ENCODE peak calls at places on chromosomes 6 and 20, in five cellular contexts. A is upper lobe of left lung, B is sigmoid colon, G is IMR-90, X is uterus. I is an unnamed sample.

GRCh38 chr6:127343753-127344659 is 597 bp upstream of the ECHDC1 start:
- DNase-seq in A (no peak), B (no peak), G (peak; percentile 79), X (no peak), I (no peak)

GRCh38 chr20:36463212-36464061 is 77.9 kb upstream of the MYL9 start:
- DNase-seq in A (no peak), B (no peak), G (no peak), X (no peak), I (no peak)

GRCh38 chr6:71139249-71139648 is 149.4 kb upstream of the OGFRL1 start:
- DNase-seq in A (no peak), B (no peak), G (peak; percentile 2), X (no peak), I (no peak)

GRCh38 chr20:37552415-37552814 is 24.7 kb upstream of the BLCAP start:
- DNase-seq in A (no peak), B (no peak), G (peak; percentile 13), X (no peak), I (no peak)

GRCh38 chr20:63846128-63846771 is 15.0 kb upstream of the ABHD16B start:
- DNase-seq in A (no peak), B (no peak), G (no peak), X (peak; percentile 78), I (peak; percentile 64)

GRCh38 chr20:50794846-50795634 is at the start of gene BCAS4:
- DNase-seq in A (peak; percentile 84), B (peak; percentile 83), G (peak; percentile 79), X (peak; percentile 79), I (peak; percentile 80)

GRCh38 chr6:27250955-27251671 is 3.6 kb downstream of the PRSS16 start:
- DNase-seq in A (peak; percentile 92), B (no peak), G (no peak), X (peak; percentile 30), I (no peak)

GRCh38 chr6:169529931-169530761 is 171.7 kb downstream of the WDR27 start:
- DNase-seq in A (peak; percentile 45), B (peak; percentile 89), G (peak; percentile 80), X (peak; percentile 71), I (peak; percentile 86)

GRCh38 chr20:59669451-59669850 is 65.1 kb downstream of the PHACTR3 start:
- DNase-seq in A (no peak), B (no peak), G (no peak), X (no peak), I (no peak)

GRCh38 chr20:25992146-25992545 is 295.5 kb upstream of the ZNF337 start:
- DNase-seq in A (no peak), B (no peak), G (no peak), X (no peak), I (no peak)

GRCh38 chr6:166862287-166862977 is 93.9 kb downstream of the RNASET2 start:
- DNase-seq in A (no peak), B (no peak), G (no peak), X (no peak), I (peak; percentile 43)

GRCh38 chr6:134936927-134937326 is 13.0 kb downstream of the ALDH8A1 start:
- DNase-seq in A (no peak), B (no peak), G (peak; percentile 82), X (no peak), I (no peak)

GRCh38 chr6:27605401-27606342 is 132.8 kb upstream of the ZNF184 start:
- DNase-seq in A (no peak), B (no peak), G (peak; percentile 59), X (no peak), I (no peak)

GRCh38 chr20:38321959-38322598 is 18.1 kb downstream of the BPI start:
- DNase-seq in A (peak; percentile 26), B (peak; percentile 72), G (peak; percentile 73), X (peak; percentile 60), I (no peak)

GRCh38 chr6:20117474-20117873 is 94.8 kb downstream of the MBOAT1 start:
- DNase-seq in A (no peak), B (no peak), G (peak; percentile 19), X (no peak), I (no peak)

GRCh38 chr6:51959744-51960383 is 127.5 kb downstream of the PKHD1 start:
- DNase-seq in A (peak; percentile 60), B (peak; percentile 70), G (peak; percentile 59), X (peak; percentile 18), I (peak; percentile 67)

GRCh38 chr6:112016335-112016734 is 37.6 kb upstream of the CCN6 start:
- DNase-seq in A (no peak), B (no peak), G (peak; percentile 40), X (peak; percentile 47), I (no peak)

GRCh38 chr6:56667336-56667735 is 24.6 kb upstream of the DST start:
- DNase-seq in A (no peak), B (no peak), G (no peak), X (no peak), I (no peak)

GRCh38 chr20:8627386-8628030 is 441.4 kb upstream of the PLCB4 start:
- DNase-seq in A (no peak), B (no peak), G (peak; percentile 36), X (no peak), I (no peak)
- H3K27ac ChIP-seq in A (no peak overlapping the region), B (peak overlapping the region; percentile 51), G (no peak overlapping the region), X (peak overlapping the region; percentile 43), I (no peak overlapping the region)

GRCh38 chr6:33869121-33869520 is 65.3 kb upstream of the MLN start:
- DNase-seq in A (no peak), B (no peak), G (no peak), X (no peak), I (no peak)
- H3K36me3 ChIP-seq in A (no peaks in the 10 kb centered on the region), B (no peaks in the 10 kb centered on the region), G (no peaks in the 10 kb centered on the region), X (no peaks in the 10 kb centered on the region), I (no peaks in the 10 kb centered on the region)

GRCh38 chr6:16761469-16762264 is 407 bp upstream of the ATXN1 start:
- DNase-seq in A (peak; percentile 93), B (peak; percentile 95), G (peak; percentile 91), X (peak; percentile 87), I (peak; percentile 94)

GRCh38 chr6:16764188-16764950 is 3.1 kb upstream of the ATXN1 start:
- DNase-seq in A (no peak), B (no peak), G (peak; percentile 76), X (no peak), I (no peak)

GRCh38 chr6:16760536-16761468 is at the start of gene ATXN1:
- DNase-seq in A (peak; percentile 63), B (peak; percentile 85), G (peak; percentile 65), X (peak; percentile 63), I (peak; percentile 65)

GRCh38 chr6:16762265-16762546 is 946 bp upstream of the ATXN1 start:
- DNase-seq in A (no peak), B (no peak), G (no peak), X (no peak), I (no peak)

GRCh38 chr6:16762547-16763477 is 1.6 kb upstream of the ATXN1 start:
- DNase-seq in A (peak; percentile 80), B (peak; percentile 75), G (peak; percentile 97), X (peak; percentile 50), I (peak; percentile 77)
- TF ChIP-seq POLR2A in A (no peak), B (no peak), G (peak; percentile 27), X (no peak), I (no peak)

GRCh38 chr20:49185071-49185757 is 2.9 kb downstream of the STAU1 start:
- DNase-seq in A (no peak), B (no peak), G (no peak), X (no peak), I (no peak)

GRCh38 chr20:49188101-49188784 is at the start of gene STAU1:
- DNase-seq in A (peak; percentile 98), B (peak; percentile 98), G (peak; percentile 93), X (peak; percentile 95), I (peak; percentile 98)

GRCh38 chr20:49184691-49185070 is 3.5 kb downstream of the STAU1 start:
- DNase-seq in A (no peak), B (no peak), G (no peak), X (no peak), I (no peak)

GRCh38 chr20:49186535-49187329 is 1.4 kb downstream of the STAU1 start:
- DNase-seq in A (peak; percentile 76), B (peak; percentile 85), G (peak; percentile 62), X (peak; percentile 31), I (peak; percentile 59)

GRCh38 chr20:49187330-49188100 is 619 bp downstream of the STAU1 start:
- DNase-seq in A (peak; percentile 28), B (peak; percentile 70), G (no peak), X (peak; percentile 40), I (peak; percentile 64)
- H3K27ac ChIP-seq in A (peak overlapping the region; percentile 96), B (peak overlapping the region; percentile 95), G (peak overlapping the region; percentile 83), X (peak overlapping the region; percentile 94), I (peak overlapping the region; percentile 86)

DNA sequence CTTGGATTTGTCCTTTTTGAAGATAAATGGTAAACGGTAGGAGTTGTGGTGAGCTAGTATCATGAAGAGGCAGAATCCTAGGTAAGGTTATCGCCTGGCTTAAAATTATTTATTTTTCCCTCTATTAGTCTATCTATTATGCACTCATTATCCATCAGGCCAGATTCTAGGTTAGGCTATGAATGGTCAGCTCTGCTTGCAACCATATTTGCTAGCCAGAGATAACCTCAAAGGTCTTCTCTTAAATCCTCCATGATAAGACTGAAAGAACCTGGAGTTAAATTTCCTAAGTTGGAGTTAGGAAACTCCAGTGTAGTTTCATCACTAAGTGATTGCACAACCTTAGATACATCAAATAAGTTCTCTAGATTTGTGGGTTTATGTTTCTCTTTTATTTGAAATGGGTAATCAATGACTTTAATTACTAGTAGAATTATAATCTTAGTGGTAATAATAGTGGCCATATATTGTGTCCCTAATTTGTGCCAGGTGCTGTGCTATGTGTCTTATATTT is 302.1 kb upstream of the RUNX2 start:
- DNase-seq in A (no peak), B (no peak), G (peak; percentile 53), X (no peak), I (no peak)
- H3K36me3 ChIP-seq in A (no peaks in the 10 kb centered on the region), B (no peaks in the 10 kb centered on the region), G (no peaks in the 10 kb centered on the region), X (no peaks in the 10 kb centered on the region), I (no peaks in the 10 kb centered on the region)

DNA sequence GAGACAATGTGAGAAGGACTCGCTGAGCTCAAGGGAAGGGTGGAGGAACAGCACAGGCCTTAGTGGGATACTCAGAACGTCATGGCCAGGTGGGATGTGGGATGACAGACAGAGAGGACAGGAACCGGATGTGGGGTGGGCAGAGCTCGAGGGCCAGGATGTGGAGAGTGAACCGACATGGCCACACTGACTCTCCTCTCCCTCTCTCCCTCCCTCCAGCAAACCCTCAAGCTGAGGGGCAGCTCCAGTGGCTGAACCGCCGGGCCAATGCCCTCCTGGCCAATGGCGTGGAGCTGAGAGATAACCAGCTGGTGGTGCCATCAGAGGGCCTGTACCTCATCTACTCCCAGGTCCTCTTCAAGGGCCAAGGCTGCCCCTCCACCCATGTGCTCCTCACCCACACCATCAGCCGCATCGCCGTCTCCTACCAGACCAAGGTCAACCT is 1.6 kb downstream of the TNF start:
- DNase-seq in A (no peak), B (no peak), G (no peak), X (no peak), I (peak; percentile 48)
- TF ChIP-seq POLR2A in A (no peak), B (no peak), G (no peak), X (no peak), I (no peak)

GRCh38 chr6:68642977-68643376 is 7.9 kb downstream of the ADGRB3 start:
- DNase-seq in A (no peak), B (no peak), G (no peak), X (no peak), I (no peak)
- H3K27ac ChIP-seq in A (no peak overlapping the region), B (no peak overlapping the region), G (no peak overlapping the region), X (no peak overlapping the region), I (no peak overlapping the region)

GRCh38 chr6:167930300-167930699 is 67.2 kb upstream of the KIF25 start:
- DNase-seq in A (no peak), B (no peak), G (peak; percentile 53), X (no peak), I (no peak)
- H3K36me3 ChIP-seq in A (peaks cover 6% of the 10 kb centered on the region), B (peaks cover 39% of the 10 kb centered on the region), G (peaks cover 4% of the 10 kb centered on the region), X (no peaks in the 10 kb centered on the region), I (no peaks in the 10 kb centered on the region)

GRCh38 chr6:106747139-106747538 is 117.8 kb downstream of the QRSL1 start:
- DNase-seq in A (no peak), B (no peak), G (no peak), X (no peak), I (no peak)
- TF ChIP-seq POLR2A in A (no peak), B (no peak), G (no peak), X (no peak), I (no peak)

I was measured in right lobe of liver.